ENCODE peak calls at places on chromosomes 7 and 10, in seven cellular contexts. U is breast epithelium, K is stomach, P is K562, I is endothelial cell of umbilical vein, A is HCT116, X is GM12891. Z is an unnamed sample.

GRCh38 chr10:97849491-97850402 is at the start of gene GOLGA7B:
- DNase-seq in U (no peak), K (peak; percentile 49), P (peak; percentile 86), I (peak; percentile 15), A (no peak), X (peak; percentile 65), Z (no peak)

GRCh38 chr7:2521952-2522591 is 2.5 kb downstream of the LFNG start:
- DNase-seq in U (no peak), K (no peak), P (no peak), I (peak; percentile 48), A (no peak), X (no peak), Z (no peak)

GRCh38 chr10:50314169-50315071 is 63.1 kb upstream of the ASAH2 start:
- DNase-seq in U (no peak), K (no peak), P (no peak), I (no peak), A (no peak), X (no peak), Z (no peak)

GRCh38 chr10:59363446-59363958 is 1.2 kb upstream of the FAM13C start:
- DNase-seq in U (no peak), K (no peak), P (no peak), I (no peak), A (no peak), X (no peak), Z (no peak)

GRCh38 chr7:44768663-44769361 is 20.2 kb downstream of the ZMIZ2 start:
- DNase-seq in U (no peak), K (no peak), P (no peak), I (no peak), A (no peak), X (no peak), Z (no peak)

GRCh38 chr10:3886191-3886590 is 101.2 kb upstream of the KLF6 start:
- DNase-seq in U (no peak), K (no peak), P (peak; percentile 31), I (no peak), A (no peak), X (no peak), Z (no peak)

GRCh38 chr7:94907420-94908203 is at the start of gene PPP1R9A:
- DNase-seq in U (no peak), K (peak; percentile 58), P (no peak), I (peak; percentile 23), A (peak; percentile 21), X (peak; percentile 25), Z (peak; percentile 16)

GRCh38 chr10:78462221-78462620 is 428.6 kb downstream of the RPS24 start:
- DNase-seq in U (no peak), K (peak; percentile 16), P (no peak), I (no peak), A (no peak), X (no peak), Z (no peak)

GRCh38 chr10:54415483-54415882 is 385.5 kb downstream of the PCDH15 start:
- DNase-seq in U (no peak), K (no peak), P (no peak), I (no peak), A (no peak), X (no peak), Z (no peak)

GRCh38 chr7:151271699-151272355 is 23.3 kb upstream of the SMARCD3 start:
- DNase-seq in U (peak; percentile 85), K (peak; percentile 44), P (no peak), I (no peak), A (no peak), X (no peak), Z (peak; percentile 89)

GRCh38 chr10:104777086-104777799 is 136.2 kb downstream of the SORCS3 start:
- DNase-seq in U (no peak), K (no peak), P (no peak), I (no peak), A (no peak), X (no peak), Z (no peak)

GRCh38 chr10:67492317-67493019 is 203.5 kb downstream of the CTNNA3 start:
- DNase-seq in U (no peak), K (no peak), P (no peak), I (peak; percentile 26), A (no peak), X (no peak), Z (no peak)

GRCh38 chr10:16606421-16606820 is 84.7 kb upstream of the C1QL3 start:
- DNase-seq in U (no peak), K (no peak), P (no peak), I (no peak), A (no peak), X (no peak), Z (no peak)

GRCh38 chr7:31488562-31489203 is 25.2 kb upstream of the ITPRID1 start:
- DNase-seq in U (no peak), K (peak; percentile 55), P (peak; percentile 86), I (peak; percentile 29), A (peak; percentile 41), X (peak; percentile 49), Z (peak; percentile 29)

GRCh38 chr10:63766766-63767505 is 245.7 kb downstream of the REEP3 start:
- DNase-seq in U (no peak), K (no peak), P (no peak), I (peak; percentile 77), A (no peak), X (no peak), Z (no peak)

GRCh38 chr10:125157473-125157865 is 2.9 kb downstream of the CTBP2 start:
- DNase-seq in U (no peak), K (peak; percentile 25), P (no peak), I (peak; percentile 53), A (no peak), X (no peak), Z (no peak)

GRCh38 chr10:4770766-4771553 is 55.0 kb upstream of the AKR1E2 start:
- DNase-seq in U (no peak), K (no peak), P (no peak), I (peak; percentile 97), A (peak; percentile 81), X (no peak), Z (no peak)

GRCh38 chr7:74633451-74633921 is 24.0 kb upstream of the GTF2I start:
- DNase-seq in U (peak; percentile 53), K (peak; percentile 49), P (peak; percentile 43), I (no peak), A (no peak), X (no peak), Z (no peak)

GRCh38 chr7:74625446-74625845 is 32.1 kb upstream of the GTF2I start:
- DNase-seq in U (no peak), K (no peak), P (no peak), I (peak; percentile 61), A (no peak), X (no peak), Z (no peak)

GRCh38 chr7:74623135-74623534 is 34.4 kb upstream of the GTF2I start:
- DNase-seq in U (no peak), K (no peak), P (no peak), I (no peak), A (no peak), X (no peak), Z (no peak)

GRCh38 chr7:74622228-74622749 is 35.2 kb upstream of the GTF2I start:
- DNase-seq in U (no peak), K (no peak), P (no peak), I (no peak), A (no peak), X (no peak), Z (no peak)

DNA sequence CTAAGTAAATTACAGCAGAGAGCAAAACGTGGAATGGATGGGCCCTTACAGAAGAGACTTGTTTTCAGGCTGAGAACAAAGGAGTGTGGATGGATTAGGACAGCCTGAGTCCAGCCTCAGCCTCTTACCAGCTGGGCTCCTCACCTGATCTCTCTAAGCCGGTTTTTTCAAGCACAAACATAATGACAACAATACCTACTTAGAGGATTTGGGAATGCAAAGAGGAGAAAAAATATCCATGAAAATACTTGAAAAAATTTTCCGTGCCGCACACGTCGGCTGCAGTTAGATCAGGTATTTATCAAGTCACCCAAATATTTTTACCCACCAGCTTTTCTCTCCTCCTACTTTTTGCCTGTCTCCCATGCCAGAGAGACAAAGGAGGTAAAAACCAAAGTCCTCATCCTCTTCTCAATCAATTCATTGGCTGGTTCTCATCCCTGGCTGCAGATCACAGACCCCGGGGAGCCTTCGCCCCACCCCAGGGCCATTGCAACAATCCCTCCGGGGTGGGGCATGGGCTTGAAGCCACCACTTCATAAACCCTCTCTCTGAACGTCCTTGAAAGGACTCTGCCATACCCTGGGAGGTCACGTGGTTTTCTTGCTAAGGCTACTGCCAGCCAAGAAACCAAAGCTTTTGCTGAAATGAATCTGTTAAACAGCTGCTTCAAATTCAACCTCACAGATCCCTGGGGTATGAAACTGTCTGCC is 29.7 kb upstream of the GTF2I start:
- DNase-seq in U (peak; percentile 40), K (no peak), P (no peak), I (no peak), A (no peak), X (no peak), Z (peak; percentile 46)
- TF ChIP-seq POLR2AphosphoS5 in U (no peak), K (no peak), P (no peak), I (no peak), A (no peak), X (no peak), Z (peak; percentile 50)

GRCh38 chr7:107045980-107046379 is 1.5 kb downstream of the PRKAR2B start:
- DNase-seq in U (no peak), K (no peak), P (peak; percentile 58), I (peak; percentile 45), A (no peak), X (no peak), Z (no peak)
- TF ChIP-seq POLR2AphosphoS5 in U (no peak), K (no peak), P (no peak), I (no peak), A (no peak), X (no peak), Z (peak; percentile 31)

DNA sequence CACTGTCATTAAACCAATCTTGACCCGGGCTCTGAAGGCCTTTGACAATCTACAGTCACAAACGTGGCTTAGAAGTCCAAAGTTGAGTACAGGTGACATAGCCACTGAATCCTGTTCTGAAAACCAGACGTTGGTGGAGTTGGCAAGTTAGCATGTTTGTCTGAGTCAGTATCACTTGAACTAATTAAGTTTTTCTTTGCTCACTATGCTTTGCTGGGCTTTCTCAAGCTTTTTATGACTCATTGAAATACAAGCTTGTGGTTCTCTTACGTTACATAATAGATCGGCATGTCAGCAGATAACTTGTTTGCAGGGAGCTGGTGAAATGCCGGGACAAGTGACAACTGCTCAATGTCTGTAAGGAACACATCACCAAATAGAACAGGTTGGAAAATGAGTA is 53.8 kb downstream of the ARL5B start:
- DNase-seq in U (peak; percentile 22), K (no peak), P (no peak), I (no peak), A (no peak), X (no peak), Z (no peak)
- TF ChIP-seq POLR2AphosphoS5 in U (no peak), K (no peak), P (no peak), I (no peak), A (no peak), X (no peak), Z (no peak)

GRCh38 chr7:47374538-47374937 is 207.4 kb downstream of the TNS3 start:
- DNase-seq in U (no peak), K (no peak), P (no peak), I (no peak), A (no peak), X (no peak), Z (no peak)
- TF ChIP-seq POLR2AphosphoS5 in U (no peak), K (no peak), P (no peak), I (no peak), A (no peak), X (no peak), Z (no peak)

GRCh38 chr10:6199131-6199733 is 3.5 kb upstream of the PFKFB3 start:
- DNase-seq in U (peak; percentile 75), K (peak; percentile 81), P (no peak), I (no peak), A (no peak), X (no peak), Z (peak; percentile 46)
- TF ChIP-seq POLR2AphosphoS5 in U (no peak), K (peak; percentile 38), P (no peak), I (no peak), A (no peak), X (no peak), Z (peak; percentile 33)

GRCh38 chr10:11463111-11463510 is 148.3 kb downstream of the USP6NL start:
- DNase-seq in U (no peak), K (no peak), P (no peak), I (no peak), A (no peak), X (no peak), Z (no peak)
- TF ChIP-seq POLR2AphosphoS5 in U (no peak), K (no peak), P (no peak), I (no peak), A (no peak), X (no peak), Z (no peak)

Z was measured in prostate gland.